ENCODE peak calls at places on chromosomes 12 and 14, in nine cellular contexts. U is bronchial epithelial cell, O is astrocyte of the spinal cord, E is A549, B is cardiac muscle cell, M is astrocyte, I is MCF 10A, T is cardiac fibroblast, C is foreskin keratinocyte. V is an unnamed sample.

GRCh38 chr12:34333337-34333736 is 311.0 kb downstream of the ALG10 start:
- DNase-seq in U (no peak), C (no peak), M (no peak), T (no peak), O (no peak), B (no peak), E (no peak), I (no peak), V (no peak)

GRCh38 chr14:101512396-101512695 is 48.9 kb upstream of the DIO3 start:
- DNase-seq in U (no peak), M (no peak), T (no peak), C (no peak), O (no peak), I (no peak), E (no peak), B (no peak), V (no peak)

GRCh38 chr14:55605793-55606192 is 25.8 kb downstream of the KTN1 start:
- DNase-seq in U (peak), E (peak), B (no peak), O (no peak), I (no peak), M (peak), T (peak), C (no peak), V (no peak)

GRCh38 chr12:81992461-81992860 is 233.3 kb upstream of the PPFIA2 start:
- DNase-seq in C (no peak), E (peak), M (no peak), T (peak), U (peak), B (peak), O (peak), I (peak), V (peak)

GRCh38 chr12:57342207-57342691 is 88.6 kb downstream of the R3HDM2 start:
- DNase-seq in T (peak), O (peak), U (no peak), B (peak), E (peak), C (no peak), M (peak), I (no peak), V (peak)

GRCh38 chr12:108510836-108511235 is 4.2 kb upstream of the FICD start:
- DNase-seq in O (no peak), I (no peak), B (no peak), U (no peak), T (no peak), M (no peak), C (no peak), E (no peak), V (no peak)

GRCh38 chr12:34396861-34397590 is 374.7 kb downstream of the ALG10 start:
- DNase-seq in T (no peak), C (no peak), E (no peak), M (no peak), I (no peak), U (no peak), O (no peak), B (no peak), V (no peak)

GRCh38 chr14:67566908-67567307 is 33.2 kb downstream of the PIGH start:
- DNase-seq in I (peak), U (peak), E (no peak), M (no peak), O (no peak), C (no peak), B (peak), T (no peak), V (peak)

GRCh38 chr12:15644700-15645099 is 144.5 kb downstream of the EPS8 start:
- DNase-seq in B (no peak), U (no peak), T (peak), C (no peak), M (peak), I (no peak), O (no peak), E (no peak), V (no peak)

GRCh38 chr12:56004211-56004610 is 7.1 kb downstream of the SUOX start:
- DNase-seq in M (no peak), E (no peak), T (no peak), B (no peak), U (no peak), O (no peak), I (no peak), C (no peak), V (no peak)

GRCh38 chr14:103448097-103448496 is 62.9 kb downstream of the MARK3 start:
- DNase-seq in M (no peak), E (no peak), U (peak), B (no peak), O (no peak), I (peak), T (peak), C (no peak), V (peak)

GRCh38 chr12:54359762-54360351 is 4.4 kb downstream of the GPR84 start:
- DNase-seq in C (no peak), O (no peak), M (no peak), U (no peak), E (no peak), I (no peak), T (no peak), B (no peak), V (no peak)

GRCh38 chr14:71536927-71537772 is 395.1 kb upstream of the RGS6 start:
- DNase-seq in U (no peak), O (no peak), I (no peak), T (no peak), E (no peak), M (no peak), C (no peak), B (no peak), V (no peak)

GRCh38 chr14:78947681-78948080 is 777.5 kb downstream of the NRXN3 start:
- DNase-seq in U (no peak), B (no peak), O (no peak), I (no peak), M (no peak), C (no peak), T (no peak), E (no peak), V (no peak)

GRCh38 chr14:75295491-75296338 is 17.1 kb downstream of the FOS start:
- DNase-seq in M (peak), U (peak), I (peak), C (peak), O (peak), T (peak), E (peak), B (peak), V (peak)

GRCh38 chr14:69708586-69709169 is 58.3 kb upstream of the SRSF5 start:
- DNase-seq in M (no peak), C (no peak), O (no peak), B (no peak), T (no peak), I (peak), E (peak), U (no peak), V (peak)

GRCh38 chr12:19688489-19688888 is 249.2 kb downstream of the AEBP2 start:
- DNase-seq in U (peak), C (no peak), T (peak), I (peak), M (peak), O (no peak), E (no peak), B (peak), V (peak)

GRCh38 chr12:121490401-121491257 is 90.2 kb downstream of the KDM2B start:
- DNase-seq in M (no peak), C (no peak), B (no peak), E (no peak), O (no peak), T (no peak), I (no peak), U (no peak), V (no peak)

GRCh38 chr14:34172477-34173368 is 221.8 kb upstream of the EGLN3 start:
- DNase-seq in O (no peak), E (no peak), U (no peak), B (no peak), I (no peak), C (no peak), T (no peak), M (no peak), V (no peak)

GRCh38 chr12:52007158-52007921 is 594 bp downstream of the TAMALIN start:
- DNase-seq in E (no peak), M (no peak), O (no peak), B (peak), C (no peak), T (no peak), I (no peak), U (no peak), V (no peak)

GRCh38 chr12:113766880-113767878 is 198.9 kb downstream of the RBM19 start:
- DNase-seq in T (peak), M (peak), C (peak), I (peak), B (peak), O (peak), E (peak), U (peak), V (peak)

GRCh38 chr12:12224240-12224940 is 42.5 kb downstream of the LRP6 start:
- DNase-seq in T (peak), E (no peak), B (peak), I (no peak), C (no peak), O (peak), M (peak), U (no peak), V (no peak)

GRCh38 chr14:105733081-105734065 is 207.0 kb downstream of the TMEM121 start:
- DNase-seq in O (no peak), M (no peak), B (no peak), C (no peak), T (no peak), E (no peak), U (no peak), I (no peak), V (no peak)

GRCh38 chr12:646303-647038 is 16.8 kb downstream of the NINJ2 start:
- DNase-seq in M (no peak), I (no peak), U (no peak), B (peak), E (peak), T (peak), C (no peak), O (no peak), V (no peak)

GRCh38 chr14:64503184-64503433 is 529 bp downstream of the ZBTB25 start:
- DNase-seq in T (peak), O (peak), B (peak), E (no peak), M (no peak), I (no peak), C (no peak), U (no peak), V (no peak)

GRCh38 chr14:62185078-62185477 is 422.9 kb downstream of the SNAPC1 start:
- DNase-seq in M (no peak), I (no peak), B (peak), T (peak), O (no peak), C (no peak), E (no peak), U (no peak), V (peak)

GRCh38 chr12:53047221-53048032 is 2.4 kb upstream of the TNS2 start:
- DNase-seq in I (peak), B (peak), O (peak), E (peak), T (peak), U (no peak), M (peak), C (no peak), V (peak)

GRCh38 chr14:104856157-104856868 is 8.8 kb upstream of the CEP170B start:
- DNase-seq in B (no peak), T (no peak), C (no peak), E (no peak), M (no peak), O (no peak), U (no peak), I (no peak), V (no peak)

GRCh38 chr14:101248056-101248725 is 313.1 kb upstream of the DIO3 start:
- DNase-seq in M (no peak), I (no peak), O (no peak), T (no peak), U (no peak), E (no peak), B (no peak), C (no peak), V (no peak)

GRCh38 chr12:50061172-50061571 is 3.8 kb downstream of the ASIC1 start:
- DNase-seq in I (no peak), M (no peak), T (no peak), U (no peak), B (peak), C (no peak), E (no peak), O (no peak), V (no peak)

GRCh38 chr14:100536141-100536540 is 51.1 kb downstream of the BEGAIN start:
- DNase-seq in B (no peak), T (no peak), I (no peak), C (no peak), U (no peak), E (no peak), M (no peak), O (no peak), V (no peak)

GRCh38 chr12:77847665-77848431 is 17.2 kb downstream of the NAV3 start:
- DNase-seq in M (peak), C (peak), U (peak), O (peak), T (peak), I (peak), E (no peak), B (peak), V (peak)

GRCh38 chr14:25237845-25238244 is 187.9 kb upstream of the STXBP6 start:
- DNase-seq in U (peak), M (no peak), O (no peak), I (no peak), T (peak), B (peak), C (no peak), E (peak), V (peak)
- TF ChIP-seq CTCF in U (peak), M (no peak), O (no peak), I (no peak), T (no peak), B (peak), C (peak), E (no peak), V (no peak)

GRCh38 chr12:105561981-105562726 is 231.7 kb downstream of the C12orf75 start:
- DNase-seq in E (peak), U (peak), I (peak), B (peak), O (peak), C (peak), M (peak), T (peak), V (peak)
- TF ChIP-seq CTCF in E (no peak), U (peak), I (no peak), B (no peak), O (no peak), C (peak), M (no peak), T (no peak), V (peak)

GRCh38 chr12:6963016-6963731 is 7.3 kb downstream of the PHB2 start:
- DNase-seq in C (no peak), U (peak), T (no peak), I (peak), M (no peak), O (no peak), B (no peak), E (no peak), V (peak)
- TF ChIP-seq CTCF in C (peak), U (peak), T (no peak), I (no peak), M (no peak), O (no peak), B (no peak), E (no peak), V (peak)

GRCh38 chr12:119683413-119683812 is 15.5 kb downstream of the PRKAB1 start:
- DNase-seq in I (peak), E (no peak), C (no peak), M (peak), U (no peak), B (peak), O (peak), T (peak), V (no peak)
- TF ChIP-seq CTCF in I (no peak), E (no peak), C (no peak), M (no peak), U (no peak), B (no peak), O (no peak), T (no peak), V (no peak)

V was measured in epithelial cell of esophagus.